ENCODE peak calls at places on chromosomes 5 and 9, in seven cellular contexts. P, V, U, Q, Z, L and K are unnamed samples.

GRCh38 chr5:96339862-96340261 is 93.2 kb downstream of the PCSK1 start:
- DNase-seq in V (no peak), U (no peak), Z (no peak), P (no peak), L (no peak), Q (no peak), K (no peak)

GRCh38 chr9:86491634-86492266 is 137.5 kb upstream of the TUT7 start:
- DNase-seq in V (no peak), L (no peak), P (no peak), Z (no peak), U (no peak), Q (no peak), K (no peak)

GRCh38 chr5:180487556-180487955 is 6.6 kb upstream of the CNOT6 start:
- DNase-seq in U (no peak), Q (no peak), Z (no peak), L (no peak), V (no peak), P (no peak), K (no peak)

GRCh38 chr9:137509198-137509597 is 41.0 kb downstream of the PNPLA7 start:
- DNase-seq in Z (no peak), P (no peak), V (no peak), L (no peak), Q (no peak), U (no peak), K (no peak)

GRCh38 chr5:73648490-73648889 is 22.5 kb downstream of the ARHGEF28 start:
- DNase-seq in Q (no peak), P (no peak), V (no peak), Z (no peak), L (no peak), U (no peak), K (no peak)

GRCh38 chr5:137619191-137619870 is 116.6 kb downstream of the KLHL3 start:
- DNase-seq in Q (no peak), V (peak), L (peak), U (no peak), Z (no peak), P (no peak), K (no peak)

GRCh38 chr5:10904862-10905432 is 143.9 kb upstream of the DAP start:
- DNase-seq in P (no peak), Q (no peak), L (no peak), Z (no peak), V (no peak), U (no peak), K (no peak)

GRCh38 chr9:137194388-137194787 is 5.9 kb downstream of the SSNA1 start:
- DNase-seq in P (no peak), Q (no peak), V (no peak), L (no peak), Z (no peak), U (no peak), K (no peak)

GRCh38 chr5:164818440-164818839 is 1313.0 kb downstream of the MAT2B start:
- DNase-seq in V (no peak), Q (no peak), L (no peak), P (no peak), U (no peak), Z (no peak), K (no peak)

GRCh38 chr5:9207820-9208418 is 338.0 kb downstream of the SEMA5A start:
- DNase-seq in V (no peak), Z (no peak), L (peak), P (peak), Q (no peak), U (no peak), K (no peak)

GRCh38 chr9:132499251-132499650 is 83.2 kb upstream of the BARHL1 start:
- DNase-seq in V (no peak), Q (no peak), U (no peak), L (no peak), Z (no peak), P (no peak), K (no peak)

GRCh38 chr5:143923634-143924265 is 111.8 kb downstream of the HMHB1 start:
- DNase-seq in P (no peak), Q (no peak), L (no peak), U (no peak), Z (no peak), V (no peak), K (no peak)

GRCh38 chr9:137463931-137464290 is 4.8 kb upstream of the NSMF start:
- DNase-seq in V (no peak), U (no peak), Q (no peak), P (no peak), Z (no peak), L (no peak), K (no peak)

GRCh38 chr5:525164-525761 is 1.0 kb upstream of the SLC9A3 start:
- DNase-seq in V (no peak), Q (no peak), U (peak), P (no peak), L (no peak), Z (no peak), K (no peak)

GRCh38 chr5:116360008-116360853 is 214.4 kb downstream of the SEMA6A start:
- DNase-seq in V (peak), U (no peak), P (no peak), Z (no peak), Q (no peak), L (no peak), K (no peak)

GRCh38 chr5:157390179-157390923 is 69.7 kb upstream of the NIPAL4 start:
- DNase-seq in P (peak), V (no peak), Z (no peak), L (peak), Q (no peak), U (peak), K (no peak)

GRCh38 chr5:178284095-178284675 is 51.6 kb upstream of the PHYKPL start:
- DNase-seq in P (peak), Q (no peak), Z (no peak), V (no peak), U (no peak), L (no peak), K (no peak)

GRCh38 chr5:145246379-145246778 is 588.8 kb downstream of the PRELID2 start:
- DNase-seq in Q (no peak), U (no peak), V (no peak), Z (no peak), L (no peak), P (no peak), K (no peak)

GRCh38 chr9:127201731-127202130 is 62.8 kb upstream of the GARNL3 start:
- DNase-seq in Q (no peak), V (no peak), U (no peak), P (no peak), L (no peak), Z (no peak), K (no peak)

GRCh38 chr9:133528001-133528886 is 3.5 kb upstream of the MYMK start:
- DNase-seq in Q (no peak), P (no peak), L (no peak), Z (no peak), U (no peak), V (no peak), K (no peak)

GRCh38 chr9:131809941-131810344 is 70.1 kb upstream of the RAPGEF1 start:
- DNase-seq in Z (no peak), L (no peak), U (no peak), P (no peak), Q (no peak), V (no peak), K (no peak)

GRCh38 chr5:59598547-59598874 is 295.0 kb downstream of the PDE4D start:
- DNase-seq in L (no peak), Q (no peak), Z (no peak), U (no peak), V (no peak), P (no peak), K (no peak)

GRCh38 chr9:110217656-110218099 is 9.7 kb upstream of the C9orf152 start:
- DNase-seq in Q (no peak), P (peak), Z (no peak), U (no peak), L (no peak), V (no peak), K (no peak)

GRCh38 chr5:28009526-28010025 is 971.2 kb upstream of the CDH9 start:
- DNase-seq in P (no peak), V (no peak), Q (no peak), Z (no peak), U (no peak), L (no peak), K (no peak)

DNA sequence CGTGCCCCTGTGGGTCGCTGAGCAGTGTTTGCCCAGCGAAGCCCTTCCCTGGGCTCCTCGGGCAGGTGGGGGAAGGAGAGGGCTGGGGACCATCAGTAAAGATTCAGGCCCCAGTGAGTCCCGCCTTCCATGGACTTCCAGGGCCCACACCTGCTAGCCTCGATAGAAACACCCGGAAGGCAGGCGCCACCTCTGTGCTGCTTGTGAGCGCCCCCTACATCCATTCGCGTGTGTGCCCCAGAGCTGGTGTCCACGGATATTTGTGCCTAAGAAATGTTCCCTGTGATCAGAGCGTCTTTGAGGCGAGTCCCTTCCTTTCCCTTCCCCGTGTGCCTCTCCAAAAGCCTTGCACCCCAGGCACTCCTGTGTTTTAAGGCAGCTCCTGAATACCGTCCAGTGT is 101.2 kb downstream of the COL5A1 start:
- DNase-seq in Q (no peak), V (no peak), Z (no peak), P (no peak), L (no peak), U (no peak), K (no peak)
- TF ChIP-seq CTCF in Q (no peak), V (no peak), Z (no peak), P (peak), L (peak), U (no peak), K (no peak)

GRCh38 chr9:37033141-37033540 is 927 bp downstream of the PAX5 start:
- DNase-seq in Z (no peak), P (no peak), U (no peak), L (no peak), Q (no peak), V (no peak), K (no peak)

GRCh38 chr9:37034938-37035471 is 937 bp upstream of the PAX5 start:
- DNase-seq in U (no peak), Z (peak), L (no peak), P (no peak), Q (peak), V (no peak), K (no peak)

GRCh38 chr9:37035472-37036236 is 1.6 kb upstream of the PAX5 start:
- DNase-seq in U (no peak), P (no peak), Q (peak), Z (no peak), L (no peak), V (no peak), K (no peak)

GRCh38 chr9:37033753-37034319 is at the start of gene PAX5:
- DNase-seq in Z (no peak), Q (peak), P (no peak), U (no peak), L (no peak), V (no peak), K (no peak)

DNA sequence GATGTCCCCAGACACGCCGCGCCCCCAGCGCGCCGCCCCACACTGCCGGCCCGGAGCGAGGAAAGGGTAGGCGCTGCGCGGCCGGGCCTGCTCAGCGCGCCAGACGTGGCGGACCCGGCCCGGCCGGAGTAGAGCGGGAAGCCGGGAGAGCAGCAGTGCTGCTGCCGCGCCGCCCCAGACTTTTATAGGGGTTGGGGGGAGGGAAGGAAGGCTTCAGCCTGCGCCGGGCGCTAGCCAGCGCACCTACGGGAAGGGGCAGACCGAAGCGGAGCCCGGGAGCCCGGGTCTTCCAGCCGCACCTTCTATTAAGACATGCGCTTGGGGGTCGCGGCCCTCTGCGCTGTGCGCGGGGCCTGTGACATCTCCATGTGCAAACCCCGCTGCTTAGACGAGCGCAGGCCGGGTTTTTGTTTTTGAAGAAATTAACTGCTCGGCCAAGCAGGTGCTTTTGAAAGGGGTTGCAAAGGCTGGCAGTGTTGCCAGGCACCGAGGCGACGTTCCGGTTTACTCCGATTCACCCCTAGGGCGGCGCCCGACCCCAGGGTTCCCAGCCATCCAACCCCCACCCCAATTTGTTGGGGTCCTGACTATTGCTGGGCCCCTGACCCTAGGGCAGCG is 361 bp upstream of the PAX5 start:
- DNase-seq in P (no peak), V (no peak), U (no peak), Q (peak), L (no peak), Z (no peak), K (no peak)
- TF ChIP-seq CTCF in P (peak), V (no peak), U (no peak), Q (no peak), L (no peak), Z (no peak), K (no peak)

GRCh38 chr5:81205058-81205457 is 28.1 kb upstream of the CKMT2 start:
- DNase-seq in U (no peak), V (no peak), L (no peak), Z (no peak), Q (no peak), P (no peak), K (no peak)
- TF ChIP-seq CTCF in U (no peak), V (no peak), L (no peak), Z (no peak), Q (no peak), P (no peak), K (no peak)

GRCh38 chr9:68577778-68578591 is 37.3 kb upstream of the TMEM252 start:
- DNase-seq in U (no peak), P (no peak), V (no peak), Q (no peak), Z (no peak), L (no peak), K (no peak)

GRCh38 chr9:68575821-68576220 is 35.1 kb upstream of the TMEM252 start:
- DNase-seq in L (no peak), Z (no peak), P (no peak), U (no peak), V (no peak), Q (no peak), K (no peak)

DNA sequence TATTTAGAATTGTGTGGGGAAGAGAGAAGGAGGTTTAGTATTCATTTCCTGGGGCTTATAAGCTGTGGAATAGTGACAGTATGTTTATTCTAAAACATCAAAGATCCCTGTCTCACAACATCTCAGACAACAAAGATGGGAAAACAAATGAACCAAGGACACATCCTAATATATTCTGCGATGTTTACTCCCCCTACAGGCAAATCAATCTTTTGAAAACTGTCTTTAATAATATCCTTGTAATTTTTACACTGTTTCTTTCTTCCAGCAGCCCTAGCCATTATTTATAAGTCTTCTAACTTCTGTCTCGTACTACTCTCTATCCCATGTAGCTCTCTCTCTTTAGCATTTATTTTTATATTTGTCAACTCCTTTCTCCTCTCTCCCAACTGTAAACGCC is 33.5 kb upstream of the TMEM252 start:
- DNase-seq in Q (no peak), L (no peak), V (no peak), U (no peak), P (no peak), Z (no peak), K (no peak)
- TF ChIP-seq CTCF in Q (no peak), L (peak), V (no peak), U (no peak), P (peak), Z (no peak), K (no peak)

GRCh38 chr5:22242532-22242931 is 610.6 kb downstream of the CDH12 start:
- DNase-seq in Z (no peak), Q (no peak), U (no peak), V (no peak), P (no peak), L (no peak), K (no peak)
- TF ChIP-seq CTCF in Z (no peak), Q (no peak), U (no peak), V (no peak), P (no peak), L (no peak), K (no peak)

GRCh38 chr5:139862803-139863202 is 67.2 kb downstream of the PSD2 start:
- DNase-seq in L (no peak), Q (no peak), Z (no peak), U (no peak), P (no peak), V (no peak), K (no peak)
- TF ChIP-seq CTCF in L (no peak), Q (no peak), Z (no peak), U (no peak), P (peak), V (no peak), K (no peak)

DNA sequence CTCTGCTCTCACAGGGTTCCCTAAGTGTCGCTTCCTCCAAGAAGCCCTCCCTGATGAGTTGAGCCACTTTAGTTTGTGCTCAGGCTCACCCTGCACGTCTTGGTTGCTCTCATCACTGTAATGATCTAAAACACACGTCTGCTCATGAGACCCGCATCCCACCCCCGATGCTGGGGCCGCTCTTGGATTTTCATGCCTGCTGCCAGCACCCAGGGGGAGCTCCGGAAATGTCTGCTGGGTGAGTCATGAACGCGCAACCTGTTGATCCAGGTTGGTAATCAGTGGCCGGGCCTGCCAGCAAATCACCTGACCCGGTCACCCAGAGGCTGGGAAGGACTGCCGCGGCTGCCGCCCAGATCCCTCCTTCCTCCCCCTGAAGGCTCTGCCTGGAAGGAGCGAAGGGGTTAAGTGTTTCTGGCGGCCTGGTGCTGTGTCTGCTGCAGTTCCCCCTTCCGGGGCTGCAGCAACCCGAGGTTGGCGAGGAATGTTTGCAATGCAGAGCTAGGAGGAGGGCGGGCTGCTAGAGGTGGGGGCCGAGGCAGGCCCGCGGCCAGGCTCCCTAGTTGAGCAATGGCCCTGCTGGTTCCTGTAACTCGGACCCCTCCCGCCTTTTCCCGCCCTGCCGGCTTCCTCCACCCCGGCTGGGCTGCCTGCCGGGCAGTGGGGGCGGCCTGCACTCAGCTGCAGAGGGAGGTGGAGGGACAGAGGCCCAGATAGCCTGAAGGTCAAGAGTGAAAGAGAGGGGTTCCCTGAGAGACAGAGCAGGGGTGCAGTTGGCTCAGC is 156.1 kb upstream of the IER5L start:
- DNase-seq in Z (peak), L (peak), V (peak), P (peak), U (peak), Q (peak), K (no peak)
- TF ChIP-seq CTCF in Z (no peak), L (no peak), V (no peak), P (no peak), U (no peak), Q (no peak), K (no peak)

GRCh38 chr5:31585519-31586270 is 53.2 kb upstream of the PDZD2 start:
- DNase-seq in Z (no peak), V (no peak), Q (no peak), P (no peak), L (no peak), U (no peak), K (no peak)

GRCh38 chr5:31579558-31579957 is 47.5 kb downstream of the C5orf22 start:
- DNase-seq in Q (no peak), L (no peak), V (no peak), Z (no peak), U (no peak), P (no peak), K (no peak)

GRCh38 chr5:31587546-31587945 is 51.4 kb upstream of the PDZD2 start:
- DNase-seq in U (no peak), P (no peak), Z (no peak), V (no peak), Q (no peak), L (no peak), K (no peak)

GRCh38 chr5:31583129-31583528 is 51.0 kb downstream of the C5orf22 start:
- DNase-seq in U (no peak), Z (no peak), Q (no peak), P (no peak), L (no peak), V (no peak), K (no peak)

DNA sequence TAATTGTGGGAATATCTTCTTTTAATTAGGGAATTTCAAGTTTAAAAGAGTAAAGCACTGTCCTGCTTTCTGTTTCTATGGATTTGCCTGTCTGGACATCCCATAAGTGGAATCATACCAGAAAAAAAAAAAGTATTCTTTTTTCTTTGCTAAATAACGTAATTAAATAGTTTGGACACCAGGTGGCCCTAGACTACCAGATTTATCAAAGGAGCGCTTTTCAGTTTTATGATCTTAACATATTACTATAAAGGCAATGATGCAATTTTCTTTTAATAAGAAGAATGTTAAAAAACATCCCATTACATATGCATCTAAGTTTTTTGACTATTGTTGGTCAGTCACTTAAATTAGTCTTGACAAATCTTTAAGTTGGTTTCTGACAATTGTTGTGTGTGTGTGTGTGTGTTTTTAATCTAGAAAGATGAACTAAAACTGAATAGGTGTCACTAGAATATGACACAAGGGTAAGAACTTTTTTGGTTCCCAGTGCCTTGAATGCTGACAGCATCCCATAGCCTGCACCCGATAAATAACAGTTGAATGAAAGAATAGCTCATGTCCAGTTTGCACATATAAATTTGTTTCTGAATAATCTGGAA is 49.5 kb downstream of the C5orf22 start:
- DNase-seq in U (no peak), Z (no peak), Q (no peak), L (no peak), V (no peak), P (peak), K (no peak)
- TF ChIP-seq CTCF in U (peak), Z (peak), Q (no peak), L (peak), V (peak), P (peak), K (peak)

GRCh38 chr5:4949108-4949507 is 191.0 kb upstream of the ADAMTS16 start:
- DNase-seq in P (no peak), L (no peak), Q (no peak), Z (no peak), U (no peak), V (no peak), K (no peak)
- TF ChIP-seq CTCF in P (no peak), L (no peak), Q (no peak), Z (no peak), U (no peak), V (no peak), K (no peak)